ENCODE peak calls at places on chromosomes 12 and 14, in six cellular contexts. N, W, U, G, Z and H are unnamed samples.

GRCh38 chr12:15527201-15527782 is 205.0 kb downstream of the PTPRO start:
- DNase-seq in N (no peak), W (no peak), U (no peak), G (no peak), Z (no peak), H (no peak)

GRCh38 chr12:19561411-19561961 is 122.2 kb downstream of the AEBP2 start:
- DNase-seq in N (no peak), W (no peak), U (no peak), G (no peak), Z (no peak), H (no peak)

GRCh38 chr14:59829941-59830734 is 40.4 kb downstream of the RTN1 start:
- DNase-seq in N (no peak), W (no peak), U (no peak), G (no peak), Z (no peak), H (no peak)

GRCh38 chr12:109760930-109761630 is 47.5 kb downstream of the FAM222A start:
- DNase-seq in N (no peak), W (no peak), U (peak), G (peak), Z (no peak), H (no peak)

GRCh38 chr12:6764011-6764828 is 1.9 kb upstream of the PTMS start:
- DNase-seq in N (peak), W (no peak), U (peak), G (peak), Z (peak), H (no peak)

GRCh38 chr12:98653866-98654493 is 8.9 kb downstream of the APAF1 start:
- DNase-seq in N (no peak), W (no peak), U (no peak), G (no peak), Z (no peak), H (no peak)

GRCh38 chr12:116280590-116281290 is 3.2 kb upstream of the MED13L start:
- DNase-seq in N (no peak), W (no peak), U (no peak), G (no peak), Z (no peak), H (no peak)

GRCh38 chr14:49880267-49881064 is 12.4 kb upstream of the ARF6 start:
- DNase-seq in N (no peak), W (no peak), U (peak), G (no peak), Z (no peak), H (no peak)

GRCh38 chr12:71197460-71197859 is 39.7 kb upstream of the TSPAN8 start:
- DNase-seq in N (no peak), W (no peak), U (no peak), G (no peak), Z (no peak), H (no peak)

GRCh38 chr14:58401587-58401986 is 5.9 kb downstream of the TOMM20L start:
- DNase-seq in N (no peak), W (no peak), U (no peak), G (no peak), Z (no peak), H (no peak)

GRCh38 chr14:76022991-76023390 is 37.4 kb downstream of the IFT43 start:
- DNase-seq in N (no peak), W (no peak), U (no peak), G (no peak), Z (no peak), H (no peak)

GRCh38 chr14:62604524-62604923 is 440.7 kb downstream of the KCNH5 start:
- DNase-seq in N (no peak), W (no peak), U (no peak), G (no peak), Z (no peak), H (no peak)

GRCh38 chr14:100656996-100657395 is 69.7 kb upstream of the DLK1 start:
- DNase-seq in N (no peak), W (no peak), U (no peak), G (no peak), Z (no peak), H (no peak)

GRCh38 chr14:58071341-58071740 is 80.7 kb downstream of the ARMH4 start:
- DNase-seq in N (no peak), W (no peak), U (no peak), G (no peak), Z (no peak), H (no peak)

GRCh38 chr12:79183946-79184345 is 319.4 kb downstream of the SYT1 start:
- DNase-seq in N (no peak), W (no peak), U (no peak), G (no peak), Z (no peak), H (no peak)

GRCh38 chr12:56590237-56590830 is 39.8 kb downstream of the BAZ2A start:
- DNase-seq in N (no peak), W (no peak), U (no peak), G (no peak), Z (no peak), H (no peak)

GRCh38 chr12:89280833-89281533 is 71.3 kb downstream of the DUSP6 start:
- DNase-seq in N (no peak), W (no peak), U (no peak), G (no peak), Z (no peak), H (no peak)

GRCh38 chr14:20855652-20856291 is 35.4 kb upstream of the RNASE3 start:
- DNase-seq in N (peak), W (no peak), U (peak), G (no peak), Z (peak), H (no peak)

GRCh38 chr12:50220357-50221061 is 53.3 kb upstream of the CERS5 start:
- DNase-seq in N (no peak), W (no peak), U (no peak), G (no peak), Z (no peak), H (no peak)

GRCh38 chr12:28010036-28010435 is 37.5 kb upstream of the PTHLH start:
- DNase-seq in N (no peak), W (no peak), U (no peak), G (no peak), Z (no peak), H (no peak)

GRCh38 chr14:103066399-103066798 is 9.1 kb upstream of the CDC42BPB start:
- DNase-seq in N (no peak), W (no peak), U (no peak), G (no peak), Z (no peak), H (no peak)